ENCODE peak calls at places on chromosome 1, in six cellular contexts. One of them, this sample, is unnamed.

GRCh38 chr1:94119796-94120590 is 955 bp downstream of the ABCA4 start:
- DNase-seq in upper lobe of right lung: no peak
- DNase-seq in kidney tubule cell: no peak
- DNase-seq in Panc1: no peak
- DNase-seq in Right ventricle myocardium superior: no peak
- DNase-seq in left cardiac atrium: no peak
- DNase-seq in this sample: no peak

GRCh38 chr1:170503691-170504090 is 28.3 kb upstream of the GORAB start:
- DNase-seq in upper lobe of right lung: no peak
- DNase-seq in kidney tubule cell: no peak
- DNase-seq in Panc1: no peak
- DNase-seq in Right ventricle myocardium superior: no peak
- DNase-seq in left cardiac atrium: no peak
- DNase-seq in this sample: no peak

GRCh38 chr1:231937013-231937754 is 310.6 kb downstream of the DISC1 start:
- DNase-seq in upper lobe of right lung: peak
- DNase-seq in kidney tubule cell: no peak
- DNase-seq in Panc1: no peak
- DNase-seq in Right ventricle myocardium superior: peak
- DNase-seq in left cardiac atrium: peak
- DNase-seq in this sample: peak

GRCh38 chr1:231639819-231640218 is 13.2 kb downstream of the DISC1 start:
- DNase-seq in upper lobe of right lung: no peak
- DNase-seq in kidney tubule cell: no peak
- DNase-seq in Panc1: no peak
- DNase-seq in Right ventricle myocardium superior: no peak
- DNase-seq in left cardiac atrium: no peak
- DNase-seq in this sample: peak

GRCh38 chr1:215416497-215416896 is 150.6 kb upstream of the KCTD3 start:
- DNase-seq in upper lobe of right lung: no peak
- DNase-seq in kidney tubule cell: no peak
- DNase-seq in Panc1: no peak
- DNase-seq in Right ventricle myocardium superior: no peak
- DNase-seq in left cardiac atrium: no peak
- DNase-seq in this sample: no peak

GRCh38 chr1:27356628-27357280 is 10.0 kb downstream of the MAP3K6 start:
- DNase-seq in upper lobe of right lung: no peak
- DNase-seq in kidney tubule cell: no peak
- DNase-seq in Panc1: no peak
- DNase-seq in Right ventricle myocardium superior: no peak
- DNase-seq in left cardiac atrium: no peak
- DNase-seq in this sample: no peak

GRCh38 chr1:218917646-218918045 is 256.0 kb upstream of the LYPLAL1 start:
- DNase-seq in upper lobe of right lung: no peak
- DNase-seq in kidney tubule cell: no peak
- DNase-seq in Panc1: no peak
- DNase-seq in Right ventricle myocardium superior: no peak
- DNase-seq in left cardiac atrium: no peak
- DNase-seq in this sample: no peak

GRCh38 chr1:219279017-219279770 is 105.5 kb downstream of the LYPLAL1 start:
- DNase-seq in upper lobe of right lung: no peak
- DNase-seq in kidney tubule cell: no peak
- DNase-seq in Panc1: no peak
- DNase-seq in Right ventricle myocardium superior: no peak
- DNase-seq in left cardiac atrium: no peak
- DNase-seq in this sample: no peak

GRCh38 chr1:94069649-94070285 is 51.2 kb downstream of the ABCA4 start:
- DNase-seq in upper lobe of right lung: no peak
- DNase-seq in kidney tubule cell: no peak
- DNase-seq in Panc1: no peak
- DNase-seq in Right ventricle myocardium superior: no peak
- DNase-seq in left cardiac atrium: no peak
- DNase-seq in this sample: no peak

GRCh38 chr1:67749844-67750689 is 65.1 kb downstream of the GADD45A start:
- DNase-seq in upper lobe of right lung: no peak
- DNase-seq in kidney tubule cell: peak
- DNase-seq in Panc1: no peak
- DNase-seq in Right ventricle myocardium superior: no peak
- DNase-seq in left cardiac atrium: no peak
- DNase-seq in this sample: no peak